ENCODE peak calls at places on chromosome 21, in nine cellular contexts. One of them, this sample, is unnamed.
A peak's percentile ranks its signal among the peaks of the same experiment; 100 is the strongest.

GRCh38 chr21:42579456-42580075 is 65.9 kb downstream of the SLC37A1 start:
- DNase-seq in AG10803: no peak
- DNase-seq in RWPE1: no peak
- DNase-seq in HFF-Myc: no peak
- DNase-seq in astrocyte of the spinal cord: no peak
- DNase-seq in body of pancreas: no peak
- DNase-seq in CD4-positive, alpha-beta T cell: no peak
- DNase-seq in astrocyte: no peak
- DNase-seq in GM12865: no peak
- DNase-seq in this sample: no peak

GRCh38 chr21:27275294-27275927 is 308.5 kb upstream of the ADAMTS5 start:
- DNase-seq in astrocyte: peak; percentile 66
- DNase-seq in astrocyte of the spinal cord: peak; percentile 82
- DNase-seq in HFF-Myc: no peak
- DNase-seq in AG10803: peak; percentile 91
- DNase-seq in body of pancreas: no peak
- DNase-seq in GM12865: no peak
- DNase-seq in RWPE1: peak; percentile 2
- DNase-seq in CD4-positive, alpha-beta T cell: no peak
- DNase-seq in this sample: no peak

GRCh38 chr21:39659070-39659815 is 46.5 kb downstream of the B3GALT5 start:
- DNase-seq in body of pancreas: no peak
- DNase-seq in astrocyte: no peak
- DNase-seq in CD4-positive, alpha-beta T cell: no peak
- DNase-seq in HFF-Myc: no peak
- DNase-seq in GM12865: no peak
- DNase-seq in astrocyte of the spinal cord: no peak
- DNase-seq in AG10803: no peak
- DNase-seq in RWPE1: no peak
- DNase-seq in this sample: no peak

GRCh38 chr21:15007716-15008296 is 57.0 kb downstream of the NRIP1 start:
- DNase-seq in astrocyte of the spinal cord: no peak
- DNase-seq in RWPE1: no peak
- DNase-seq in body of pancreas: no peak
- DNase-seq in CD4-positive, alpha-beta T cell: no peak
- DNase-seq in HFF-Myc: no peak
- DNase-seq in GM12865: no peak
- DNase-seq in astrocyte: no peak
- DNase-seq in AG10803: no peak
- DNase-seq in this sample: no peak

GRCh38 chr21:25292396-25292795 is 314.9 kb downstream of the MRPL39 start:
- DNase-seq in astrocyte: no peak
- DNase-seq in CD4-positive, alpha-beta T cell: no peak
- DNase-seq in GM12865: no peak
- DNase-seq in RWPE1: no peak
- DNase-seq in AG10803: no peak
- DNase-seq in HFF-Myc: no peak
- DNase-seq in astrocyte of the spinal cord: no peak
- DNase-seq in body of pancreas: no peak
- DNase-seq in this sample: no peak

GRCh38 chr21:41932576-41933258 is 21.1 kb downstream of the C2CD2 start:
- DNase-seq in RWPE1: no peak
- DNase-seq in astrocyte of the spinal cord: no peak
- DNase-seq in body of pancreas: no peak
- DNase-seq in CD4-positive, alpha-beta T cell: no peak
- DNase-seq in GM12865: no peak
- DNase-seq in astrocyte: peak; percentile 86
- DNase-seq in AG10803: peak; percentile 54
- DNase-seq in HFF-Myc: no peak
- DNase-seq in this sample: no peak

GRCh38 chr21:27424601-27425000 is 457.7 kb upstream of the ADAMTS5 start:
- DNase-seq in CD4-positive, alpha-beta T cell: no peak
- DNase-seq in HFF-Myc: no peak
- DNase-seq in AG10803: peak; percentile 70
- DNase-seq in GM12865: no peak
- DNase-seq in astrocyte: peak; percentile 9
- DNase-seq in RWPE1: no peak
- DNase-seq in body of pancreas: no peak
- DNase-seq in astrocyte of the spinal cord: peak; percentile 25
- DNase-seq in this sample: no peak

GRCh38 chr21:31618696-31619430 is 40.6 kb upstream of the SOD1 start:
- DNase-seq in astrocyte of the spinal cord: no peak
- DNase-seq in AG10803: no peak
- DNase-seq in GM12865: peak; percentile 28
- DNase-seq in RWPE1: no peak
- DNase-seq in HFF-Myc: no peak
- DNase-seq in body of pancreas: no peak
- DNase-seq in CD4-positive, alpha-beta T cell: no peak
- DNase-seq in astrocyte: no peak
- DNase-seq in this sample: no peak

GRCh38 chr21:18725653-18726052 is 322.1 kb upstream of the TMPRSS15 start:
- DNase-seq in GM12865: no peak
- DNase-seq in HFF-Myc: no peak
- DNase-seq in astrocyte: no peak
- DNase-seq in astrocyte of the spinal cord: no peak
- DNase-seq in body of pancreas: no peak
- DNase-seq in RWPE1: no peak
- DNase-seq in AG10803: no peak
- DNase-seq in CD4-positive, alpha-beta T cell: no peak
- DNase-seq in this sample: no peak

GRCh38 chr21:15208787-15209186 is 144.0 kb upstream of the NRIP1 start:
- DNase-seq in body of pancreas: no peak
- DNase-seq in CD4-positive, alpha-beta T cell: no peak
- DNase-seq in AG10803: no peak
- DNase-seq in GM12865: no peak
- DNase-seq in astrocyte of the spinal cord: no peak
- DNase-seq in HFF-Myc: no peak
- DNase-seq in RWPE1: no peak
- DNase-seq in astrocyte: no peak
- DNase-seq in this sample: no peak

GRCh38 chr21:31225713-31226112 is 118.3 kb downstream of the TIAM1 start:
- DNase-seq in GM12865: no peak
- DNase-seq in AG10803: no peak
- DNase-seq in astrocyte: no peak
- DNase-seq in body of pancreas: no peak
- DNase-seq in CD4-positive, alpha-beta T cell: no peak
- DNase-seq in astrocyte of the spinal cord: no peak
- DNase-seq in RWPE1: no peak
- DNase-seq in HFF-Myc: no peak
- DNase-seq in this sample: no peak

GRCh38 chr21:42429856-42430255 is 26.2 kb downstream of the UBASH3A start:
- DNase-seq in RWPE1: no peak
- DNase-seq in CD4-positive, alpha-beta T cell: no peak
- DNase-seq in HFF-Myc: no peak
- DNase-seq in astrocyte: no peak
- DNase-seq in AG10803: no peak
- DNase-seq in GM12865: no peak
- DNase-seq in body of pancreas: no peak
- DNase-seq in astrocyte of the spinal cord: no peak
- DNase-seq in this sample: peak; percentile 34

GRCh38 chr21:26939532-26940181 is 27.2 kb downstream of the ADAMTS5 start:
- DNase-seq in astrocyte: peak; percentile 22
- DNase-seq in astrocyte of the spinal cord: peak; percentile 29
- DNase-seq in CD4-positive, alpha-beta T cell: no peak
- DNase-seq in RWPE1: no peak
- DNase-seq in HFF-Myc: no peak
- DNase-seq in AG10803: peak; percentile 86
- DNase-seq in body of pancreas: peak; percentile 21
- DNase-seq in GM12865: no peak
- DNase-seq in this sample: no peak

GRCh38 chr21:26519142-26519541 is 53.9 kb downstream of the CYYR1 start:
- DNase-seq in RWPE1: no peak
- DNase-seq in body of pancreas: no peak
- DNase-seq in CD4-positive, alpha-beta T cell: no peak
- DNase-seq in astrocyte: no peak
- DNase-seq in GM12865: no peak
- DNase-seq in astrocyte of the spinal cord: no peak
- DNase-seq in HFF-Myc: no peak
- DNase-seq in AG10803: no peak
- DNase-seq in this sample: no peak

GRCh38 chr21:41802684-41803083 is 35.8 kb upstream of the RIPK4 start:
- DNase-seq in HFF-Myc: no peak
- DNase-seq in RWPE1: no peak
- DNase-seq in GM12865: no peak
- DNase-seq in CD4-positive, alpha-beta T cell: no peak
- DNase-seq in astrocyte: peak; percentile 38
- DNase-seq in body of pancreas: peak; percentile 42
- DNase-seq in astrocyte of the spinal cord: peak; percentile 4
- DNase-seq in AG10803: peak; percentile 60
- DNase-seq in this sample: no peak

GRCh38 chr21:41976611-41977010 is 22.8 kb upstream of the C2CD2 start:
- DNase-seq in RWPE1: no peak
- DNase-seq in HFF-Myc: no peak
- DNase-seq in astrocyte: no peak
- DNase-seq in astrocyte of the spinal cord: no peak
- DNase-seq in GM12865: no peak
- DNase-seq in CD4-positive, alpha-beta T cell: no peak
- DNase-seq in AG10803: no peak
- DNase-seq in body of pancreas: no peak
- DNase-seq in this sample: no peak

GRCh38 chr21:33075596-33076195 is 5.8 kb downstream of the OLIG1 start:
- DNase-seq in GM12865: no peak
- DNase-seq in body of pancreas: no peak
- DNase-seq in RWPE1: no peak
- DNase-seq in astrocyte: no peak
- DNase-seq in CD4-positive, alpha-beta T cell: no peak
- DNase-seq in astrocyte of the spinal cord: no peak
- DNase-seq in HFF-Myc: no peak
- DNase-seq in AG10803: no peak
- DNase-seq in this sample: no peak

GRCh38 chr21:33080776-33081175 is 10.8 kb downstream of the OLIG1 start:
- DNase-seq in AG10803: no peak
- DNase-seq in astrocyte of the spinal cord: no peak
- DNase-seq in GM12865: no peak
- DNase-seq in HFF-Myc: no peak
- DNase-seq in body of pancreas: no peak
- DNase-seq in astrocyte: no peak
- DNase-seq in CD4-positive, alpha-beta T cell: no peak
- DNase-seq in RWPE1: no peak
- DNase-seq in this sample: no peak

GRCh38 chr21:33076600-33077329 is 6.8 kb downstream of the OLIG1 start:
- DNase-seq in GM12865: no peak
- DNase-seq in astrocyte: no peak
- DNase-seq in astrocyte of the spinal cord: no peak
- DNase-seq in body of pancreas: no peak
- DNase-seq in CD4-positive, alpha-beta T cell: no peak
- DNase-seq in HFF-Myc: no peak
- DNase-seq in RWPE1: no peak
- DNase-seq in AG10803: no peak
- DNase-seq in this sample: no peak

GRCh38 chr21:33080376-33080775 is 10.4 kb downstream of the OLIG1 start:
- DNase-seq in GM12865: no peak
- DNase-seq in body of pancreas: no peak
- DNase-seq in astrocyte of the spinal cord: no peak
- DNase-seq in astrocyte: no peak
- DNase-seq in RWPE1: no peak
- DNase-seq in HFF-Myc: no peak
- DNase-seq in AG10803: no peak
- DNase-seq in CD4-positive, alpha-beta T cell: no peak
- DNase-seq in this sample: no peak

GRCh38 chr21:33078907-33079582 is 9.1 kb downstream of the OLIG1 start:
- DNase-seq in AG10803: peak; percentile 41
- DNase-seq in body of pancreas: peak; percentile 51
- DNase-seq in GM12865: peak; percentile 89
- DNase-seq in astrocyte: peak; percentile 80
- DNase-seq in RWPE1: peak; percentile 54
- DNase-seq in astrocyte of the spinal cord: peak; percentile 69
- DNase-seq in HFF-Myc: peak; percentile 17
- DNase-seq in CD4-positive, alpha-beta T cell: no peak
- DNase-seq in this sample: no peak
- TF ChIP-seq CTCF in AG10803: no peak
- TF ChIP-seq CTCF in body of pancreas: no peak
- TF ChIP-seq CTCF in GM12865: peak; percentile 13
- TF ChIP-seq CTCF in astrocyte: no peak
- TF ChIP-seq CTCF in RWPE1: no peak
- TF ChIP-seq CTCF in astrocyte of the spinal cord: no peak
- TF ChIP-seq CTCF in HFF-Myc: no peak
- TF ChIP-seq CTCF in CD4-positive, alpha-beta T cell: no peak
- TF ChIP-seq CTCF in this sample: no peak

GRCh38 chr21:34688145-34688544 is 19.4 kb downstream of the CLIC6 start:
- DNase-seq in HFF-Myc: no peak
- DNase-seq in RWPE1: no peak
- DNase-seq in astrocyte of the spinal cord: peak; percentile 52
- DNase-seq in AG10803: no peak
- DNase-seq in body of pancreas: no peak
- DNase-seq in GM12865: no peak
- DNase-seq in CD4-positive, alpha-beta T cell: no peak
- DNase-seq in astrocyte: no peak
- DNase-seq in this sample: no peak
- TF ChIP-seq CTCF in HFF-Myc: peak; percentile 49
- TF ChIP-seq CTCF in RWPE1: peak; percentile 72
- TF ChIP-seq CTCF in astrocyte of the spinal cord: peak; percentile 81
- TF ChIP-seq CTCF in AG10803: peak; percentile 61
- TF ChIP-seq CTCF in body of pancreas: no peak
- TF ChIP-seq CTCF in GM12865: no peak
- TF ChIP-seq CTCF in CD4-positive, alpha-beta T cell: no peak
- TF ChIP-seq CTCF in astrocyte: no peak
- TF ChIP-seq CTCF in this sample: no peak

DNA sequence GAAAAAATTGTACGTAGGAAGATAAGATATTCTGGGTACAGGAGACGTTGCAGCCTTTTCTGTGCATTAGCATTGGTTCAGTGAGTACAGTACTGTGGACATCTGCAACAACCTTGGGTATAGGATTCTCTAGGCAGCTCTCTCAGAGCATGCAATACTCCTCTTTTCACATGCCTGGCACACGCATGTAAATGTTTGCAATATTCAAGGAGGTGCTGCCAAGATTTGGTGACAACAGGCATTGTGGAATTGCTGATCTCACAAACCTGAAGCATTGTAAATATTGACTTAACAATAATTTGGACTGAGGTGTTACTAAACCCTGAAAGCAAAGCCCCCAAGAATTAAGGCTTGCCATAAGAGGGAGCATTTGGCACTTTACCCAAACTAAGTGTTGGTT is 126.8 kb downstream of the GRIK1 start:
- DNase-seq in CD4-positive, alpha-beta T cell: no peak
- DNase-seq in HFF-Myc: no peak
- DNase-seq in body of pancreas: no peak
- DNase-seq in astrocyte: no peak
- DNase-seq in GM12865: no peak
- DNase-seq in astrocyte of the spinal cord: no peak
- DNase-seq in RWPE1: no peak
- DNase-seq in AG10803: no peak
- DNase-seq in this sample: no peak
- TF ChIP-seq CTCF in CD4-positive, alpha-beta T cell: no peak
- TF ChIP-seq CTCF in HFF-Myc: no peak
- TF ChIP-seq CTCF in body of pancreas: no peak
- TF ChIP-seq CTCF in astrocyte: no peak
- TF ChIP-seq CTCF in GM12865: no peak
- TF ChIP-seq CTCF in astrocyte of the spinal cord: no peak
- TF ChIP-seq CTCF in RWPE1: no peak
- TF ChIP-seq CTCF in AG10803: no peak
- TF ChIP-seq CTCF in this sample: no peak

DNA sequence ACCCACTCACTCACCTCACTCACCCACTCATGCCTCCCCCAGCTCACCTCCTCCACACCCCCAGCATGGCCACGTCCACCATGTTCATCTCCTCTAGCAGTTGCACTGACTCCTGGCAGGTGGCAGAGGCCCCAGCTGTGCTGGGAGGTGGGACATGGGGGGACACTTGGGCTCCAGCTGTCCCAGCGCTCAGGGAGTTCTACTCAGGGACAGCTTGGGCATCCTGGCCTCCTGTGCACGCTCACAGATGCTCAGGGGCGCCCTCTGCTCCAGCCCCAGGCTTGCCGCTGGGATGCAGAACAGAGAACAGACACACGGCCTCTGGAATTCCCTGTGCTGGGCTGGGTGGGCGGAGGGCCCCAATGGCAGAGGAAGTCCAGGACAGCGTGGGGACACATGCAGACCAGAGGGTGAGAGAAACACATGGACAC is 5.2 kb downstream of the KRTAP10-8 start:
- DNase-seq in body of pancreas: no peak
- DNase-seq in HFF-Myc: no peak
- DNase-seq in GM12865: no peak
- DNase-seq in astrocyte of the spinal cord: no peak
- DNase-seq in astrocyte: no peak
- DNase-seq in RWPE1: no peak
- DNase-seq in CD4-positive, alpha-beta T cell: no peak
- DNase-seq in AG10803: no peak
- DNase-seq in this sample: no peak
- TF ChIP-seq CTCF in body of pancreas: no peak
- TF ChIP-seq CTCF in HFF-Myc: no peak
- TF ChIP-seq CTCF in GM12865: no peak
- TF ChIP-seq CTCF in astrocyte of the spinal cord: no peak
- TF ChIP-seq CTCF in astrocyte: no peak
- TF ChIP-seq CTCF in RWPE1: no peak
- TF ChIP-seq CTCF in CD4-positive, alpha-beta T cell: no peak
- TF ChIP-seq CTCF in AG10803: no peak
- TF ChIP-seq CTCF in this sample: no peak

This sample was measured in progenitor cell of endocrine pancreas.